ENCODE peak calls at places on chromosome 15, in eight cellular contexts. H, N, S, L, V, W, B and J are unnamed samples.
A peak's percentile ranks its signal among the peaks of the same experiment; 100 is the strongest.

GRCh38 chr15:88331291-88331690 is 74.8 kb upstream of the NTRK3 start:
- DNase-seq in V (peak; percentile 91), H (no peak), L (no peak), B (peak; percentile 7), N (peak; percentile 41), W (no peak), S (no peak), J (no peak)

GRCh38 chr15:82647045-82647834 is at the start of gene CPEB1:
- DNase-seq in W (peak; percentile 86), L (peak; percentile 22), N (no peak), V (peak; percentile 52), B (no peak), H (peak; percentile 80), S (peak; percentile 9), J (peak; percentile 24)

GRCh38 chr15:43977072-43977884 is 150.5 kb downstream of the WDR76 start:
- DNase-seq in L (no peak), B (no peak), H (no peak), S (no peak), V (no peak), W (no peak), N (peak; percentile 59), J (no peak)

GRCh38 chr15:68696532-68697363 is 118.0 kb downstream of the CORO2B start:
- DNase-seq in H (no peak), B (no peak), V (no peak), S (no peak), W (no peak), N (no peak), L (no peak), J (no peak)

GRCh38 chr15:68658641-68659358 is 80.0 kb downstream of the CORO2B start:
- DNase-seq in H (peak; percentile 32), N (no peak), L (no peak), V (no peak), B (no peak), W (no peak), S (no peak), J (no peak)

GRCh38 chr15:52505141-52505540 is 23.5 kb downstream of the MYO5A start:
- DNase-seq in N (no peak), S (no peak), L (no peak), H (no peak), W (no peak), V (no peak), B (no peak), J (no peak)

GRCh38 chr15:55196011-55196410 is 730 bp downstream of the RSL24D1 start:
- DNase-seq in W (no peak), N (no peak), V (no peak), L (no peak), B (no peak), S (no peak), H (no peak), J (no peak)

GRCh38 chr15:36008719-36009118 is 462.8 kb upstream of the DPH6 start:
- DNase-seq in H (no peak), W (no peak), S (no peak), V (no peak), N (no peak), L (no peak), B (no peak), J (no peak)

GRCh38 chr15:84818221-84819131 is 1.3 kb downstream of the ALPK3 start:
- DNase-seq in L (no peak), H (no peak), W (no peak), S (no peak), N (peak; percentile 19), B (peak; percentile 67), V (peak; percentile 75), J (no peak)

GRCh38 chr15:59355730-59356129 is 16.9 kb downstream of the MYO1E start:
- DNase-seq in L (no peak), N (no peak), B (no peak), W (no peak), H (no peak), V (no peak), S (no peak), J (no peak)

GRCh38 chr15:59364238-59364637 is 8.4 kb downstream of the MYO1E start:
- DNase-seq in L (no peak), N (no peak), B (peak; percentile 61), H (no peak), W (no peak), S (no peak), V (no peak), J (no peak)

GRCh38 chr15:59360896-59361295 is 11.8 kb downstream of the MYO1E start:
- DNase-seq in B (peak; percentile 52), V (no peak), H (no peak), S (no peak), W (no peak), N (no peak), L (no peak), J (no peak)

GRCh38 chr15:59362339-59362738 is 10.3 kb downstream of the MYO1E start:
- DNase-seq in S (no peak), N (no peak), B (no peak), W (no peak), H (no peak), V (no peak), L (no peak), J (no peak)

DNA sequence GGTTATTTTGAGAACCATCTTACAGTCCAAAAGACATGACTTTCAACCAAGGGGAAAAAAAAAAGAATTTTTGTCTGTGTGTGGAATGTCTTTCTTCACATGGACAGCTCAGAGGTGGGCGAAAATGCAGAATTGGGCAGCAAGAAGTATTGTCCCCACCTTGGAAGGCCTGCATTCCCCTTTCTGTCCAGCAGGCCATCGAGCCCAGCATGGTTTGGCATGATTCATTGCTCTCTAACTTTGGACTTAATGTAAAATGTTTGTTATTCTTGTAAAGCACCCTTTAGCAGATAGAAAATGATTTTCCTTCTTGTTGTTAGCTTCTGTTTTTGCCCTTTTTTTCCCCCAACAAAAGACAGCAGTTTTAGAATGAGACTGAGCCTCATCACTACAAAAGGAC is 12.4 kb downstream of the MYO1E start:
- DNase-seq in N (no peak), L (no peak), V (no peak), H (no peak), W (no peak), B (no peak), S (no peak), J (no peak)
- TF ChIP-seq CTCF in N (peak; percentile 16), L (no peak), V (peak; percentile 66), H (no peak), W (no peak), B (peak; percentile 63), S (no peak), J (no peak)

GRCh38 chr15:74808073-74808839 is 4.4 kb upstream of the LMAN1L start:
- DNase-seq in V (no peak), W (no peak), H (no peak), S (no peak), B (no peak), N (no peak), L (no peak), J (no peak)

GRCh38 chr15:74807302-74807701 is 5.3 kb upstream of the LMAN1L start:
- DNase-seq in V (no peak), S (no peak), L (no peak), H (no peak), W (no peak), N (no peak), B (peak; percentile 14), J (no peak)

GRCh38 chr15:74809951-74810350 is 2.7 kb upstream of the LMAN1L start:
- DNase-seq in H (no peak), B (no peak), W (no peak), S (no peak), L (no peak), V (no peak), N (no peak), J (no peak)

GRCh38 chr15:74809242-74809641 is 3.4 kb upstream of the LMAN1L start:
- DNase-seq in H (no peak), V (no peak), S (no peak), W (no peak), L (no peak), N (no peak), B (no peak), J (no peak)

GRCh38 chr15:74808840-74809229 is 3.8 kb upstream of the LMAN1L start:
- DNase-seq in B (no peak), L (no peak), H (no peak), S (no peak), N (no peak), V (peak; percentile 61), W (no peak), J (no peak)
- TF ChIP-seq CTCF in B (peak; percentile 21), L (no peak), H (no peak), S (no peak), N (no peak), V (peak; percentile 63), W (no peak), J (no peak)

GRCh38 chr15:98146031-98146430 is 185.5 kb downstream of the ARRDC4 start:
- DNase-seq in L (no peak), B (no peak), V (no peak), H (no peak), N (no peak), S (no peak), W (no peak), J (no peak)

GRCh38 chr15:98144388-98144787 is 183.9 kb downstream of the ARRDC4 start:
- DNase-seq in V (no peak), L (no peak), S (no peak), W (no peak), B (no peak), H (no peak), N (no peak), J (no peak)

GRCh38 chr15:98139337-98139736 is 178.8 kb downstream of the ARRDC4 start:
- DNase-seq in V (no peak), N (peak; percentile 71), L (no peak), W (no peak), B (no peak), S (no peak), H (no peak), J (no peak)

GRCh38 chr15:98143116-98143515 is 182.6 kb downstream of the ARRDC4 start:
- DNase-seq in W (no peak), B (no peak), N (no peak), V (no peak), H (no peak), L (no peak), S (no peak), J (no peak)

DNA sequence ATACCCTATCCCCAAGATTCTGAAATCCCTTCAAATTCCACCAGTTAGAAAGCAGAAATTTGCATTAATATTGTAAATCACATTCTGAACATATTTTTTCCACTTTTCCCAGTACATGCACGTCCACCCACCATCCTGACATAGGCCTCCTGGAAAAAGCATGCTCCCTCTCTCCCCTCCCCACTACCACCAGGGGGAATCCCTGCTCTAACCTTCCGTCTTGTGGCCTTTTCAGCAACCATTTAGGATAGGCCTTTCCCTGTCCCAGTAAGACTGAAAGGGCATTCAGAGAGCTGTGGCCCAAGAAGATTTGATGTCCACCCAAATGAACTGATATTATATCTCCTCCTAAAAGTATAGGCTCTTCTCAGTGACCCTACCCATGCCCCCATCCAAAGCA is 182.1 kb downstream of the ARRDC4 start:
- DNase-seq in V (peak; percentile 45), N (no peak), W (no peak), B (no peak), S (no peak), L (no peak), H (no peak), J (no peak)
- TF ChIP-seq CTCF in V (peak; percentile 63), N (peak; percentile 47), W (no peak), B (peak; percentile 17), S (no peak), L (no peak), H (no peak), J (no peak)

DNA sequence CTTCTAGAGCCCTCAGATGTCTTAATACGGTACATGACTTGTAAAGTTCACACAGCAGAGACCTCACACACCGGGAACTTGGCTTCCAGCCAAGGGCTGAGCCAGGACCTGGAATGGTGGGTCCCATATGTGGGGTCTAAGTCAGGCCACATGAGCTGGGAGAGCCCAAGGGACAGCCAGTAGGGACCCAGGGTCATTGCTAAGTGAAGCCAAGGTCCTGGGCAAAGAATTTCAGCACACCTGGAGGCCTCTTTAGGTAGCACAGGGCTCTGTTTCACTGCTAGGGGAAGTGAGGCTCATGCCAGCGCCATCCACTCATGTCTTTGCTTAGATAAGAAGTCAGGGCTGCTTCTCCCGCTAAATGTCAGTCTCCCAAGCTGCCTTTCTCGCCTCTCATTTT is 116.5 kb upstream of the TLE3 start:
- DNase-seq in B (no peak), N (no peak), H (no peak), S (no peak), V (peak; percentile 30), L (no peak), W (no peak), J (no peak)
- TF ChIP-seq CTCF in B (no peak), N (no peak), H (no peak), S (no peak), V (peak; percentile 43), L (no peak), W (no peak), J (no peak)